ENCODE peak calls at places on chromosomes 12 and 14, in ten cellular contexts. One of them, this sample, is unnamed.
A peak's percentile ranks its signal among the peaks of the same experiment; 100 is the strongest.

GRCh38 chr12:88805692-88806091 is 225.4 kb upstream of the KITLG start:
- DNase-seq in Panc1: no peak
- DNase-seq in CD4-positive, alpha-beta memory T cell: no peak
- DNase-seq in naive thymus-derived CD8-positive, alpha-beta T cell: no peak
- DNase-seq in nephron progenitor cell: no peak
- DNase-seq in IMR-90: no peak
- DNase-seq in SW480: no peak
- DNase-seq in NCI-H1092: no peak
- DNase-seq in glutamatergic neuron: no peak
- DNase-seq in glomerular endothelial cell: no peak
- DNase-seq in this sample: no peak

GRCh38 chr12:61757831-61758505 is 502.2 kb upstream of the USP15 start:
- DNase-seq in Panc1: no peak
- DNase-seq in CD4-positive, alpha-beta memory T cell: no peak
- DNase-seq in naive thymus-derived CD8-positive, alpha-beta T cell: no peak
- DNase-seq in nephron progenitor cell: no peak
- DNase-seq in IMR-90: no peak
- DNase-seq in SW480: no peak
- DNase-seq in NCI-H1092: no peak
- DNase-seq in glutamatergic neuron: no peak
- DNase-seq in glomerular endothelial cell: no peak
- DNase-seq in this sample: peak; percentile 59

GRCh38 chr12:129563266-129563665 is 340.6 kb downstream of the TMEM132D start:
- DNase-seq in Panc1: no peak
- DNase-seq in CD4-positive, alpha-beta memory T cell: no peak
- DNase-seq in naive thymus-derived CD8-positive, alpha-beta T cell: no peak
- DNase-seq in nephron progenitor cell: no peak
- DNase-seq in IMR-90: no peak
- DNase-seq in SW480: no peak
- DNase-seq in NCI-H1092: no peak
- DNase-seq in glutamatergic neuron: no peak
- DNase-seq in glomerular endothelial cell: no peak
- DNase-seq in this sample: no peak

GRCh38 chr14:36524220-36524837 is 4.3 kb upstream of the NKX2-1 start:
- DNase-seq in Panc1: no peak
- DNase-seq in CD4-positive, alpha-beta memory T cell: no peak
- DNase-seq in naive thymus-derived CD8-positive, alpha-beta T cell: no peak
- DNase-seq in nephron progenitor cell: peak; percentile 39
- DNase-seq in IMR-90: no peak
- DNase-seq in SW480: no peak
- DNase-seq in NCI-H1092: no peak
- DNase-seq in glutamatergic neuron: no peak
- DNase-seq in glomerular endothelial cell: no peak
- DNase-seq in this sample: no peak

GRCh38 chr12:11941601-11942360 is 129.0 kb upstream of the BCL2L14 start:
- DNase-seq in Panc1: no peak
- DNase-seq in CD4-positive, alpha-beta memory T cell: no peak
- DNase-seq in naive thymus-derived CD8-positive, alpha-beta T cell: no peak
- DNase-seq in nephron progenitor cell: no peak
- DNase-seq in IMR-90: peak; percentile 81
- DNase-seq in SW480: peak; percentile 84
- DNase-seq in NCI-H1092: no peak
- DNase-seq in glutamatergic neuron: no peak
- DNase-seq in glomerular endothelial cell: no peak
- DNase-seq in this sample: peak; percentile 8

GRCh38 chr12:125382896-125383295 is 317.7 kb downstream of the AACS start:
- DNase-seq in Panc1: no peak
- DNase-seq in CD4-positive, alpha-beta memory T cell: no peak
- DNase-seq in naive thymus-derived CD8-positive, alpha-beta T cell: no peak
- DNase-seq in nephron progenitor cell: no peak
- DNase-seq in IMR-90: no peak
- DNase-seq in SW480: no peak
- DNase-seq in NCI-H1092: no peak
- DNase-seq in glutamatergic neuron: no peak
- DNase-seq in glomerular endothelial cell: no peak
- DNase-seq in this sample: no peak

GRCh38 chr12:106657499-106657898 is 74.7 kb downstream of the RFX4 start:
- DNase-seq in Panc1: no peak
- DNase-seq in CD4-positive, alpha-beta memory T cell: no peak
- DNase-seq in naive thymus-derived CD8-positive, alpha-beta T cell: no peak
- DNase-seq in nephron progenitor cell: no peak
- DNase-seq in IMR-90: no peak
- DNase-seq in SW480: no peak
- DNase-seq in NCI-H1092: no peak
- DNase-seq in glutamatergic neuron: no peak
- DNase-seq in glomerular endothelial cell: no peak
- DNase-seq in this sample: no peak

GRCh38 chr14:24605435-24606190 is 3.9 kb downstream of the GZMH start:
- DNase-seq in Panc1: peak; percentile 20
- DNase-seq in CD4-positive, alpha-beta memory T cell: peak; percentile 51
- DNase-seq in naive thymus-derived CD8-positive, alpha-beta T cell: peak; percentile 63
- DNase-seq in nephron progenitor cell: peak; percentile 54
- DNase-seq in IMR-90: no peak
- DNase-seq in SW480: peak; percentile 21
- DNase-seq in NCI-H1092: peak; percentile 10
- DNase-seq in glutamatergic neuron: peak; percentile 68
- DNase-seq in glomerular endothelial cell: no peak
- DNase-seq in this sample: peak; percentile 49

GRCh38 chr14:58275527-58276190 is 22.7 kb upstream of the ARID4A start:
- DNase-seq in Panc1: no peak
- DNase-seq in CD4-positive, alpha-beta memory T cell: no peak
- DNase-seq in naive thymus-derived CD8-positive, alpha-beta T cell: no peak
- DNase-seq in nephron progenitor cell: no peak
- DNase-seq in IMR-90: no peak
- DNase-seq in SW480: no peak
- DNase-seq in NCI-H1092: no peak
- DNase-seq in glutamatergic neuron: no peak
- DNase-seq in glomerular endothelial cell: no peak
- DNase-seq in this sample: no peak

GRCh38 chr14:93219103-93219726 is 12.2 kb downstream of the UBR7 start:
- DNase-seq in Panc1: no peak
- DNase-seq in CD4-positive, alpha-beta memory T cell: peak; percentile 43
- DNase-seq in naive thymus-derived CD8-positive, alpha-beta T cell: peak; percentile 34
- DNase-seq in nephron progenitor cell: peak; percentile 27
- DNase-seq in IMR-90: peak; percentile 65
- DNase-seq in SW480: peak; percentile 70
- DNase-seq in NCI-H1092: peak; percentile 17
- DNase-seq in glutamatergic neuron: no peak
- DNase-seq in glomerular endothelial cell: no peak
- DNase-seq in this sample: peak; percentile 70

GRCh38 chr14:101128478-101129450 is 225.2 kb upstream of the RTL1 start:
- DNase-seq in Panc1: no peak
- DNase-seq in CD4-positive, alpha-beta memory T cell: no peak
- DNase-seq in naive thymus-derived CD8-positive, alpha-beta T cell: no peak
- DNase-seq in nephron progenitor cell: no peak
- DNase-seq in IMR-90: no peak
- DNase-seq in SW480: no peak
- DNase-seq in NCI-H1092: no peak
- DNase-seq in glutamatergic neuron: peak; percentile 12
- DNase-seq in glomerular endothelial cell: no peak
- DNase-seq in this sample: no peak

This sample was measured in A673.